ENCODE peak calls at places on chromosomes 6 and 20, in ten cellular contexts. One of them, this sample, is unnamed.
A peak's percentile ranks its signal among the peaks of the same experiment; 100 is the strongest.

GRCh38 chr6:48766349-48766748 is 655.4 kb upstream of the PTCHD4 start:
- DNase-seq in stomach: no peak
- DNase-seq in heart left ventricle: no peak
- DNase-seq in epithelial cell of proximal tubule: peak; percentile 76
- DNase-seq in foreskin fibroblast: peak; percentile 50
- DNase-seq in choroid plexus epithelial cell: peak; percentile 75
- DNase-seq in fibroblast of lung: peak; percentile 64
- DNase-seq in lower lobe of right lung: no peak
- DNase-seq in A549: no peak
- DNase-seq in fibroblast of mammary gland: peak; percentile 87
- DNase-seq in this sample: no peak

GRCh38 chr6:35317483-35318199 is 20.0 kb downstream of the DEF6 start:
- DNase-seq in stomach: no peak
- DNase-seq in heart left ventricle: no peak
- DNase-seq in epithelial cell of proximal tubule: no peak
- DNase-seq in foreskin fibroblast: no peak
- DNase-seq in choroid plexus epithelial cell: no peak
- DNase-seq in fibroblast of lung: peak; percentile 8
- DNase-seq in lower lobe of right lung: no peak
- DNase-seq in A549: no peak
- DNase-seq in fibroblast of mammary gland: no peak
- DNase-seq in this sample: no peak

GRCh38 chr6:123380257-123380656 is 256.5 kb downstream of the TRDN start:
- DNase-seq in stomach: no peak
- DNase-seq in heart left ventricle: no peak
- DNase-seq in epithelial cell of proximal tubule: peak; percentile 6
- DNase-seq in foreskin fibroblast: no peak
- DNase-seq in choroid plexus epithelial cell: peak; percentile 53
- DNase-seq in fibroblast of lung: peak; percentile 39
- DNase-seq in lower lobe of right lung: no peak
- DNase-seq in A549: no peak
- DNase-seq in fibroblast of mammary gland: peak; percentile 43
- DNase-seq in this sample: peak; percentile 1

GRCh38 chr6:90790696-90791095 is 203.8 kb upstream of the MAP3K7 start:
- DNase-seq in stomach: no peak
- DNase-seq in heart left ventricle: no peak
- DNase-seq in epithelial cell of proximal tubule: no peak
- DNase-seq in foreskin fibroblast: peak; percentile 18
- DNase-seq in choroid plexus epithelial cell: peak; percentile 11
- DNase-seq in fibroblast of lung: peak; percentile 12
- DNase-seq in lower lobe of right lung: no peak
- DNase-seq in A549: no peak
- DNase-seq in fibroblast of mammary gland: peak; percentile 62
- DNase-seq in this sample: no peak

GRCh38 chr20:62828551-62829230 is 11.8 kb downstream of the COL9A3 start:
- DNase-seq in stomach: no peak
- DNase-seq in heart left ventricle: peak; percentile 16
- DNase-seq in epithelial cell of proximal tubule: no peak
- DNase-seq in foreskin fibroblast: no peak
- DNase-seq in choroid plexus epithelial cell: no peak
- DNase-seq in fibroblast of lung: no peak
- DNase-seq in lower lobe of right lung: no peak
- DNase-seq in A549: no peak
- DNase-seq in fibroblast of mammary gland: no peak
- DNase-seq in this sample: no peak

GRCh38 chr6:20126789-20127653 is 85.2 kb downstream of the MBOAT1 start:
- DNase-seq in stomach: peak; percentile 77
- DNase-seq in heart left ventricle: peak; percentile 68
- DNase-seq in epithelial cell of proximal tubule: no peak
- DNase-seq in foreskin fibroblast: peak; percentile 16
- DNase-seq in choroid plexus epithelial cell: peak; percentile 70
- DNase-seq in fibroblast of lung: peak; percentile 50
- DNase-seq in lower lobe of right lung: peak; percentile 76
- DNase-seq in A549: peak; percentile 41
- DNase-seq in fibroblast of mammary gland: peak; percentile 50
- DNase-seq in this sample: peak; percentile 50

GRCh38 chr6:123393333-123393732 is 243.4 kb downstream of the TRDN start:
- DNase-seq in stomach: no peak
- DNase-seq in heart left ventricle: no peak
- DNase-seq in epithelial cell of proximal tubule: no peak
- DNase-seq in foreskin fibroblast: no peak
- DNase-seq in choroid plexus epithelial cell: peak; percentile 34
- DNase-seq in fibroblast of lung: peak; percentile 12
- DNase-seq in lower lobe of right lung: no peak
- DNase-seq in A549: no peak
- DNase-seq in fibroblast of mammary gland: peak; percentile 21
- DNase-seq in this sample: peak; percentile 38

GRCh38 chr6:108744244-108744972 is 103.8 kb upstream of the ARMC2 start:
- DNase-seq in stomach: no peak
- DNase-seq in heart left ventricle: no peak
- DNase-seq in epithelial cell of proximal tubule: no peak
- DNase-seq in foreskin fibroblast: no peak
- DNase-seq in choroid plexus epithelial cell: no peak
- DNase-seq in fibroblast of lung: no peak
- DNase-seq in lower lobe of right lung: no peak
- DNase-seq in A549: no peak
- DNase-seq in fibroblast of mammary gland: no peak
- DNase-seq in this sample: no peak

GRCh38 chr6:2078888-2079287 is 166.5 kb downstream of the GMDS start:
- DNase-seq in stomach: no peak
- DNase-seq in heart left ventricle: no peak
- DNase-seq in epithelial cell of proximal tubule: no peak
- DNase-seq in foreskin fibroblast: no peak
- DNase-seq in choroid plexus epithelial cell: no peak
- DNase-seq in fibroblast of lung: no peak
- DNase-seq in lower lobe of right lung: no peak
- DNase-seq in A549: no peak
- DNase-seq in fibroblast of mammary gland: no peak
- DNase-seq in this sample: no peak

GRCh38 chr20:63457737-63458136 is 14.7 kb downstream of the KCNQ2 start:
- DNase-seq in stomach: peak; percentile 31
- DNase-seq in heart left ventricle: peak; percentile 44
- DNase-seq in epithelial cell of proximal tubule: no peak
- DNase-seq in foreskin fibroblast: peak; percentile 9
- DNase-seq in choroid plexus epithelial cell: no peak
- DNase-seq in fibroblast of lung: peak; percentile 11
- DNase-seq in lower lobe of right lung: no peak
- DNase-seq in A549: peak; percentile 58
- DNase-seq in fibroblast of mammary gland: peak; percentile 22
- DNase-seq in this sample: no peak

DNA sequence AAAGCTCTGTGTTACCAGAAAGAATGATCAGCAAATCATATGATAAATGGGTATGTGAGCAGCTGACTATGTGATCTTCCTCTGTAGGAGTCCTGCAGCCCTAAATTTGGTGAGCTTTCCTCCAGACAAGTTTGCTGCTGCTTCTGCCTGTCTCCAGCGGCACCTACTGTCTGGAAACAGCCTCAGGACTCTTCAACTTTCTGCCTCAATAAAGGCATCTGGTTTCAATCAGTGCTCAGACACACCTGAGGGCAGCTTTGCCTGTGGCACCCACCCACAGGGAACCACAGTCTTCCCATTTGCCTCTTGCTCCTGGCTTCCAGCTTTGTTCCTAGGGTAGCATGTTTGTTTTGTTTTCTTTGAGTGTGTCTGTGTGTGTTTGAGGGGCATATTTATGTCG is 727.9 kb upstream of the MAN1A1 start:
- DNase-seq in stomach: no peak
- DNase-seq in heart left ventricle: no peak
- DNase-seq in epithelial cell of proximal tubule: no peak
- DNase-seq in foreskin fibroblast: no peak
- DNase-seq in choroid plexus epithelial cell: peak; percentile 1
- DNase-seq in fibroblast of lung: peak; percentile 15
- DNase-seq in lower lobe of right lung: no peak
- DNase-seq in A549: no peak
- DNase-seq in fibroblast of mammary gland: peak; percentile 37
- DNase-seq in this sample: peak; percentile 7
- TF ChIP-seq CTCF in stomach: no peak
- TF ChIP-seq CTCF in heart left ventricle: peak; percentile 14
- TF ChIP-seq CTCF in epithelial cell of proximal tubule: peak; percentile 50
- TF ChIP-seq CTCF in foreskin fibroblast: peak; percentile 4
- TF ChIP-seq CTCF in choroid plexus epithelial cell: no peak
- TF ChIP-seq CTCF in fibroblast of lung: peak; percentile 29
- TF ChIP-seq CTCF in lower lobe of right lung: no peak
- TF ChIP-seq CTCF in A549: no peak
- TF ChIP-seq CTCF in fibroblast of mammary gland: peak; percentile 37
- TF ChIP-seq CTCF in this sample: peak; percentile 63

DNA sequence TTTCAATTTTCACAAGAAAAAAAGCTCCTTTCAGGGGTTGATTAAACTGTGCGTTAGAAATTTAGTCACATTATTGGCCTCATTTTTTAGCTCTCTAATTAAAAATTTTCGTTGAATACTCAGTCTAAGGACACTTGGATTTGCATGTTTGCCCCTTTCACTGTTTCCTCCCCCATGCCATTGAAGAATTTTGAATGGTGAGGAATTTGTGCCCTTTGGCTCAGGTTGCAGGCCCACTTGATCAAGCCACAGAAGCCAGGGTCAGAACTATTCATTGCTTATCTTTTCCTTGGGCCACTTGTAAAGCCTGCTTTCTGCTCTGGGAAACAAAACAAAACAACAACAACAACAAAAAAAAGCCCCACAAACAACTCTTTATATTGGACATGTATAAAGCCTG is 12.2 kb downstream of the LIN28B start:
- DNase-seq in stomach: no peak
- DNase-seq in heart left ventricle: no peak
- DNase-seq in epithelial cell of proximal tubule: no peak
- DNase-seq in foreskin fibroblast: no peak
- DNase-seq in choroid plexus epithelial cell: no peak
- DNase-seq in fibroblast of lung: no peak
- DNase-seq in lower lobe of right lung: no peak
- DNase-seq in A549: no peak
- DNase-seq in fibroblast of mammary gland: no peak
- DNase-seq in this sample: no peak
- H3K4me3 ChIP-seq in stomach: no peak overlapping the region
- H3K4me3 ChIP-seq in heart left ventricle: no peak overlapping the region
- H3K4me3 ChIP-seq in epithelial cell of proximal tubule: no peak overlapping the region
- H3K4me3 ChIP-seq in foreskin fibroblast: no peak overlapping the region
- H3K4me3 ChIP-seq in choroid plexus epithelial cell: no peak overlapping the region
- H3K4me3 ChIP-seq in fibroblast of lung: no peak overlapping the region
- H3K4me3 ChIP-seq in lower lobe of right lung: no peak overlapping the region
- H3K4me3 ChIP-seq in A549: no peak overlapping the region
- H3K4me3 ChIP-seq in fibroblast of mammary gland: no peak overlapping the region
- H3K4me3 ChIP-seq in this sample: no peak overlapping the region

GRCh38 chr6:16129623-16130243 is 847 bp downstream of the MYLIP start:
- DNase-seq in stomach: peak; percentile 52
- DNase-seq in heart left ventricle: no peak
- DNase-seq in epithelial cell of proximal tubule: no peak
- DNase-seq in foreskin fibroblast: no peak
- DNase-seq in choroid plexus epithelial cell: peak; percentile 25
- DNase-seq in fibroblast of lung: peak; percentile 36
- DNase-seq in lower lobe of right lung: peak; percentile 67
- DNase-seq in A549: peak; percentile 5
- DNase-seq in fibroblast of mammary gland: peak; percentile 12
- DNase-seq in this sample: no peak
- TF ChIP-seq CTCF in stomach: no peak
- TF ChIP-seq CTCF in heart left ventricle: no peak
- TF ChIP-seq CTCF in epithelial cell of proximal tubule: no peak
- TF ChIP-seq CTCF in foreskin fibroblast: no peak
- TF ChIP-seq CTCF in choroid plexus epithelial cell: no peak
- TF ChIP-seq CTCF in fibroblast of lung: no peak
- TF ChIP-seq CTCF in lower lobe of right lung: no peak
- TF ChIP-seq CTCF in A549: no peak
- TF ChIP-seq CTCF in fibroblast of mammary gland: no peak
- TF ChIP-seq CTCF in this sample: no peak

GRCh38 chr6:130679684-130680083 is 147.5 kb upstream of the SMLR1 start:
- DNase-seq in stomach: no peak
- DNase-seq in heart left ventricle: no peak
- DNase-seq in epithelial cell of proximal tubule: no peak
- DNase-seq in foreskin fibroblast: no peak
- DNase-seq in choroid plexus epithelial cell: no peak
- DNase-seq in fibroblast of lung: peak; percentile 45
- DNase-seq in lower lobe of right lung: no peak
- DNase-seq in A549: no peak
- DNase-seq in fibroblast of mammary gland: peak; percentile 60
- DNase-seq in this sample: no peak
- H3K4me3 ChIP-seq in stomach: no peak overlapping the region
- H3K4me3 ChIP-seq in heart left ventricle: no peak overlapping the region
- H3K4me3 ChIP-seq in epithelial cell of proximal tubule: no peak overlapping the region
- H3K4me3 ChIP-seq in foreskin fibroblast: no peak overlapping the region
- H3K4me3 ChIP-seq in choroid plexus epithelial cell: no peak overlapping the region
- H3K4me3 ChIP-seq in fibroblast of lung: peak overlapping the region; percentile 6
- H3K4me3 ChIP-seq in lower lobe of right lung: no peak overlapping the region
- H3K4me3 ChIP-seq in A549: no peak overlapping the region
- H3K4me3 ChIP-seq in fibroblast of mammary gland: no peak overlapping the region
- H3K4me3 ChIP-seq in this sample: no peak overlapping the region

DNA sequence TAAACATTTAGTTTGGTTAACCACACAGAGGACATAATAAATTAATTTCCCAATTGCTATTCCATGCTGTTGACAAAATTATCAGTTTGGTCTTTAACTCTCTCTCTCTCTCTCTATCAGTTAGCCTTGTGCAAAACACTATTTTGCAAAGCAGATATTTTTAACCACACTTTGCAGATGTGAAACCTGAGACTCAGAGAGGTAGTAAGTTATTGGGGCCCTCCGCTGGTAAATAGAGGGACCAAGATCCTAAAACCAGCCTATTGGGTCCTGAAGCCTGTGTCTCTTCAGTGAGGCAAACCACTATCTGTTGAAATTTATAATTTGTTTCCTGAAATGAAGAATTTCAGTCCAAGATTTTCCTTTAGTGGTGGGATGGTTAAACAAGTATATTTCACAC is 231.0 kb downstream of the SOD2 start:
- DNase-seq in stomach: no peak
- DNase-seq in heart left ventricle: no peak
- DNase-seq in epithelial cell of proximal tubule: no peak
- DNase-seq in foreskin fibroblast: no peak
- DNase-seq in choroid plexus epithelial cell: no peak
- DNase-seq in fibroblast of lung: no peak
- DNase-seq in lower lobe of right lung: no peak
- DNase-seq in A549: no peak
- DNase-seq in fibroblast of mammary gland: no peak
- DNase-seq in this sample: no peak
- TF ChIP-seq CTCF in stomach: no peak
- TF ChIP-seq CTCF in heart left ventricle: no peak
- TF ChIP-seq CTCF in epithelial cell of proximal tubule: no peak
- TF ChIP-seq CTCF in foreskin fibroblast: no peak
- TF ChIP-seq CTCF in choroid plexus epithelial cell: no peak
- TF ChIP-seq CTCF in fibroblast of lung: no peak
- TF ChIP-seq CTCF in lower lobe of right lung: no peak
- TF ChIP-seq CTCF in A549: no peak
- TF ChIP-seq CTCF in fibroblast of mammary gland: no peak
- TF ChIP-seq CTCF in this sample: no peak

GRCh38 chr6:160069050-160069454 is 52.6 kb upstream of the SLC22A1 start:
- DNase-seq in stomach: no peak
- DNase-seq in heart left ventricle: no peak
- DNase-seq in epithelial cell of proximal tubule: no peak
- DNase-seq in foreskin fibroblast: no peak
- DNase-seq in choroid plexus epithelial cell: no peak
- DNase-seq in fibroblast of lung: no peak
- DNase-seq in lower lobe of right lung: no peak
- DNase-seq in A549: no peak
- DNase-seq in fibroblast of mammary gland: no peak
- DNase-seq in this sample: no peak
- H3K4me3 ChIP-seq in stomach: no peak overlapping the region
- H3K4me3 ChIP-seq in heart left ventricle: no peak overlapping the region
- H3K4me3 ChIP-seq in epithelial cell of proximal tubule: no peak overlapping the region
- H3K4me3 ChIP-seq in foreskin fibroblast: no peak overlapping the region
- H3K4me3 ChIP-seq in choroid plexus epithelial cell: no peak overlapping the region
- H3K4me3 ChIP-seq in fibroblast of lung: no peak overlapping the region
- H3K4me3 ChIP-seq in lower lobe of right lung: no peak overlapping the region
- H3K4me3 ChIP-seq in A549: no peak overlapping the region
- H3K4me3 ChIP-seq in fibroblast of mammary gland: no peak overlapping the region
- H3K4me3 ChIP-seq in this sample: no peak overlapping the region